ENCODE peak calls at places on chromosomes 5 and 9, in nine cellular contexts. J is stimulated activated CD4-positive, alpha-beta T cell treated with anti-CD3 and anti-CD28 coated beads, Interleukin-1b, Interleukin-23, amount 100 ng/mL, for 4 hours; S is hepatic stellate cell; D is aorta; E is activated T-cell treated with anti-CD3 and anti-CD28 coated beads, Interleukin-2, amount 50 U/mL, for 72 hours; L is HFFc6; I is lower lobe of right lung; P is fibroblast of pulmonary artery; Z is CD8-positive, alpha-beta T cell. O is an unnamed sample.

GRCh38 chr5:146744358-146744757 is 134.2 kb downstream of the PPP2R2B start:
- DNase-seq in J (no peak), S (peak; percentile 7), D (no peak), E (no peak), L (no peak), I (no peak), P (peak; percentile 58), Z (no peak), O (no peak)

GRCh38 chr5:68225911-68226563 is 10.5 kb downstream of the PIK3R1 start:
- DNase-seq in J (no peak), S (no peak), D (no peak), E (no peak), L (no peak), I (no peak), P (no peak), Z (no peak), O (no peak)

GRCh38 chr9:35733109-35733541 is 659 bp downstream of the CREB3 start:
- DNase-seq in J (no peak), S (peak; percentile 77), D (peak; percentile 38), E (no peak), L (peak; percentile 72), I (no peak), P (peak; percentile 61), Z (no peak), O (peak; percentile 80)

GRCh38 chr5:79982136-79982535 is 8.9 kb downstream of the MTX3 start:
- DNase-seq in J (no peak), S (no peak), D (no peak), E (no peak), L (no peak), I (no peak), P (no peak), Z (no peak), O (no peak)

GRCh38 chr5:143014017-143014651 is 244.0 kb downstream of the ARHGAP26 start:
- DNase-seq in J (no peak), S (no peak), D (no peak), E (peak; percentile 42), L (no peak), I (peak; percentile 72), P (no peak), Z (no peak), O (peak; percentile 14)

GRCh38 chr9:127539259-127539981 is 72.7 kb upstream of the STXBP1 start:
- DNase-seq in J (no peak), S (peak; percentile 78), D (no peak), E (no peak), L (no peak), I (no peak), P (no peak), Z (no peak), O (no peak)

GRCh38 chr9:126454795-126455194 is 128.2 kb downstream of the MVB12B start:
- DNase-seq in J (no peak), S (no peak), D (no peak), E (no peak), L (no peak), I (no peak), P (no peak), Z (no peak), O (no peak)

GRCh38 chr5:474826-475661 is 32.1 kb downstream of the EXOC3 start:
- DNase-seq in J (no peak), S (no peak), D (peak; percentile 45), E (no peak), L (no peak), I (peak; percentile 50), P (peak; percentile 12), Z (no peak), O (no peak)

GRCh38 chr5:155959082-155959481 is 367.9 kb upstream of the SGCD start:
- DNase-seq in J (no peak), S (no peak), D (no peak), E (no peak), L (no peak), I (no peak), P (no peak), Z (no peak), O (no peak)

GRCh38 chr9:3825724-3826123 is 299.9 kb upstream of the RFX3 start:
- DNase-seq in J (no peak), S (no peak), D (no peak), E (no peak), L (no peak), I (no peak), P (no peak), Z (no peak), O (no peak)

GRCh38 chr9:96420468-96421219 is 2.5 kb upstream of the ZNF367 start:
- DNase-seq in J (no peak), S (peak; percentile 86), D (no peak), E (peak; percentile 26), L (peak; percentile 97), I (no peak), P (peak; percentile 93), Z (no peak), O (peak; percentile 99)

GRCh38 chr5:125298258-125298657 is 551.8 kb upstream of the ZNF608 start:
- DNase-seq in J (no peak), S (no peak), D (no peak), E (no peak), L (no peak), I (no peak), P (no peak), Z (no peak), O (no peak)

GRCh38 chr5:53430618-53431252 is 49.7 kb upstream of the FST start:
- DNase-seq in J (no peak), S (peak; percentile 34), D (no peak), E (no peak), L (peak; percentile 54), I (no peak), P (peak; percentile 85), Z (no peak), O (peak; percentile 66)

GRCh38 chr5:31149072-31149471 is 44.4 kb upstream of the CDH6 start:
- DNase-seq in J (no peak), S (no peak), D (no peak), E (no peak), L (no peak), I (no peak), P (peak; percentile 47), Z (no peak), O (no peak)

GRCh38 chr9:71509054-71509453 is 259.3 kb downstream of the CEMIP2 start:
- DNase-seq in J (no peak), S (no peak), D (no peak), E (no peak), L (peak; percentile 2), I (no peak), P (no peak), Z (no peak), O (peak; percentile 38)

GRCh38 chr5:322942-323879 is 1.7 kb downstream of the AHRR start:
- DNase-seq in J (no peak), S (no peak), D (no peak), E (no peak), L (no peak), I (no peak), P (no peak), Z (no peak), O (no peak)

GRCh38 chr5:88364991-88365390 is 96.3 kb upstream of the TMEM161B start:
- DNase-seq in J (no peak), S (no peak), D (no peak), E (no peak), L (no peak), I (no peak), P (no peak), Z (no peak), O (no peak)